ENCODE peak calls at places on chromosomes 4 and X, in five cellular contexts. T is WTC11, F is K562, W is HepG2, Z is GM12878. Q is an unnamed sample.

GRCh38 chr4:10482913-10483312 is 25.7 kb upstream of the ZNF518B start:
- DNase-seq in Z (no peak), W (no peak), T (no peak), F (no peak), Q (no peak)

GRCh38 chr4:70721747-70722146 is at the start of gene RUFY3:
- DNase-seq in T (no peak), W (no peak), Z (no peak), F (no peak), Q (no peak)

GRCh38 chrX:153582896-153583295 is 16.0 kb downstream of the CCNQ start:
- DNase-seq in F (peak), Z (peak), W (peak), T (no peak), Q (no peak)

GRCh38 chr4:83961575-83961974 is 425.7 kb downstream of the GPAT3 start:
- DNase-seq in T (no peak), F (peak), W (no peak), Z (no peak), Q (peak)

GRCh38 chrX:141947350-141947749 is 43.7 kb downstream of the MAGEC1 start:
- DNase-seq in W (no peak), Z (no peak), T (no peak), F (no peak), Q (no peak)

GRCh38 chrX:108439961-108440696 is 491 bp downstream of the COL4A5 start:
- DNase-seq in Z (no peak), T (no peak), W (no peak), F (peak), Q (no peak)

GRCh38 chr4:141004844-141005243 is 128.4 kb downstream of the RNF150 start:
- DNase-seq in W (no peak), T (no peak), F (no peak), Z (no peak), Q (no peak)

GRCh38 chr4:8239226-8239625 is 30.3 kb upstream of the HTRA3 start:
- DNase-seq in T (no peak), W (no peak), Z (no peak), F (no peak), Q (no peak)

GRCh38 chrX:129606918-129607317 is 47.8 kb downstream of the APLN start:
- DNase-seq in F (peak), W (peak), Z (peak), T (peak), Q (peak)

GRCh38 chr4:165175879-165176278 is 31.5 kb upstream of the KLHL2 start:
- DNase-seq in F (no peak), Z (no peak), T (no peak), W (no peak), Q (no peak)

GRCh38 chrX:94204524-94204923 is 530.5 kb downstream of the FAM133A start:
- DNase-seq in T (no peak), W (no peak), F (no peak), Z (no peak), Q (no peak)

GRCh38 chr4:39947415-39947814 is 30.3 kb downstream of the PDS5A start:
- DNase-seq in T (no peak), F (no peak), W (no peak), Z (no peak), Q (no peak)

GRCh38 chr4:7714738-7715137 is 224.9 kb downstream of the AFAP1 start:
- DNase-seq in T (no peak), W (no peak), F (no peak), Z (no peak), Q (no peak)

GRCh38 chr4:87387237-87387636 is 3.8 kb downstream of the HSD17B11 start:
- DNase-seq in W (no peak), F (no peak), T (no peak), Z (no peak), Q (no peak)

GRCh38 chrX:153640045-153640686 is 6.8 kb upstream of the DUSP9 start:
- DNase-seq in T (no peak), Z (no peak), F (no peak), W (no peak), Q (no peak)

GRCh38 chrX:109840585-109840984 is 107.5 kb upstream of the ACSL4 start:
- DNase-seq in F (peak), Z (no peak), T (no peak), W (peak), Q (peak)

DNA sequence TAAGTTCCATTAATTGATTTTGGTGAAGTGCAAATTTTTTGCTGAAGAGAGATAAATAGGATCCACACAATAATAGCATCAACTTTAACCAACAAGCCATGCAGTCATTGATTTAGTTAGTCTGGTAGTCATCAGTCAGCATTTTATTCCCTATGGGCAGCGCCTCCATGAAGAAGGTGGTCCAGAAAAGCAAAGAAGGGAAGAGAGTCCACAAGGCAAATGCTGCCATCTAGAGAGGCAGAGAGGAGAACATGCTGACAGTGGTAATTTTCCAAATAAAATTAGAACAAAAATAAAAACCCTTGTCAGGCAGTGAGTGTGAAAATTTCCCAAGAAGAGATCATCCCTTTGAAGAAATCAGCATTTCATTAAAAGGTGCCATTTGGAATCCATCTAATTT is 366.7 kb upstream of the FAM241A start:
- DNase-seq in F (no peak), W (no peak), T (no peak), Z (no peak), Q (no peak)
- TF ChIP-seq ESRRA in F (no peak), W (no peak), T (no peak), Z (no peak), Q (no peak)

GRCh38 chr4:23135792-23136645 is 443.3 kb downstream of the GBA3 start:
- DNase-seq in Z (no peak), T (no peak), F (peak), W (peak), Q (peak)
- TF ChIP-seq ESRRA in Z (no peak), T (no peak), F (no peak), W (no peak), Q (no peak)

DNA sequence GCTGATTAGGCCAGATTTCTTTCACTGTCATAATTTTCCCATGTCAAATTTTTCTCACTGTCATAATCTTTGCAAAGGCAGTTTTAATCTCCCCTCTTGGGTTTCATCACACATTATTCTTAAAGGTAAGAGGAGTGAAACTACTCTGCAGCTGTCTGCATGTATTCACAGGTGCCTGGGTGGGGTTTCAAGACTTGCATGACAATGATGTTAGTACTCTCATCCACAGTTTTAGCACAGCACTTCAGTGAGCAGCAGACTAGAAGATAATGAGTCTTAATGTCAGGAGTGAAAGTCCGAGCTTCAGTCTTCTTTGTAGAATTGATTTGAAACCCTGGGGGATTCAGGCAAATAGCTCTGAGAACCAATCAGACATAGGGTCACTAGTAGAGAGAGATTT is 182.5 kb upstream of the GALNT7 start:
- DNase-seq in W (no peak), T (no peak), F (no peak), Z (peak), Q (no peak)
- TF ChIP-seq ESRRA in W (no peak), T (no peak), F (no peak), Z (no peak), Q (no peak)

DNA sequence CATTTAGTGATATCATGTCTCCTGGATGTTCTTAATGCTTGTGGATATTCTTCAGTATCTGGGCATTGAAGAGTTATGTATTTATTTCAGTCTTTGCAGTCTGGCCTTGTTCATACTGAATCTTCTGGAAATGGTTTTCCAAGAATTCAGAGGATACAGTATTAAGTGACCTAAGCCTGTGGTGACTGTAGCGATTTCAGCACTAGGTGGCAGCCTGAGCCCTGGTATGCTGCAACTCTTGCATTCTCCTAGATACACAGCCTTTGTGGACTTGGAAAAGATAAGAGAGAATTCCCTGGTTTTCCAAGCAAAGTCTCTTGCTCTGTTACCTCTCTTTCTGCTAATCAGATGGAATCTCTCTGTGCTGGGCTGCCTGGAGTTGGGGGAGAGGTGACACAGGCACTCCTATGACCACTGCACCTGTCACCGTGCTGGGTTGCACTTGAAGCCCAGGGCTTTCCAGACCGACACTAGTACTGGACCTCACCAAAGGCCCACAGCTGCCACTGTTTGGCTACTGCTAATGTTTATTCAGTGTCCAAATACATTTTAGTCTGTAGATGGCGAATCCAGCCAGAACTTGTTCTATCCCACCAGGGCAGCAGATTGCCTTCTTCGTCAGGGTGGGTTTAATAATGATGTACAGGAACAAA is 19.3 kb upstream of the SPIN2A start:
- DNase-seq in W (peak), Z (no peak), T (peak), F (peak), Q (no peak)
- TF ChIP-seq ESRRA in W (no peak), Z (no peak), T (no peak), F (no peak), Q (no peak)

Q was measured in A549.